ENCODE peak calls at places on chromosomes 5 and 9, in eight cellular contexts. X is HCT116, L is fibroblast of lung, W is MCF 10A, P is PC-3, F is epithelial cell of esophagus, R is AG09319, M is nephron progenitor cell. T is an unnamed sample.

GRCh38 chr5:169910393-169910792 is 69.9 kb downstream of the INSYN2B start:
- DNase-seq in X (no peak), L (no peak), W (no peak), P (peak), F (no peak), R (no peak), M (no peak), T (no peak)

GRCh38 chr5:177023247-177023703 is 779 bp downstream of the ZNF346 start:
- DNase-seq in X (no peak), L (no peak), W (no peak), P (peak), F (peak), R (no peak), M (no peak), T (peak)

GRCh38 chr9:134059188-134059641 is 8.6 kb downstream of the BRD3 start:
- DNase-seq in X (no peak), L (no peak), W (no peak), P (no peak), F (no peak), R (no peak), M (no peak), T (no peak)

GRCh38 chr5:156328176-156328575 is 1.2 kb downstream of the SGCD start:
- DNase-seq in X (no peak), L (peak), W (no peak), P (no peak), F (no peak), R (no peak), M (no peak), T (no peak)

GRCh38 chr9:128723352-128723865 is 518 bp downstream of the ZDHHC12 start:
- DNase-seq in X (no peak), L (no peak), W (no peak), P (no peak), F (no peak), R (no peak), M (no peak), T (no peak)

GRCh38 chr9:38079410-38080105 is 10.5 kb upstream of the SHB start:
- DNase-seq in X (no peak), L (peak), W (peak), P (no peak), F (no peak), R (no peak), M (no peak), T (no peak)

GRCh38 chr5:64612349-64612961 is 77.8 kb upstream of the SHISAL2B start:
- DNase-seq in X (peak), L (peak), W (peak), P (peak), F (peak), R (no peak), M (peak), T (peak)

GRCh38 chr5:132268698-132269551 is 11.4 kb downstream of the PDLIM4 start:
- DNase-seq in X (no peak), L (peak), W (no peak), P (no peak), F (no peak), R (peak), M (peak), T (no peak)

GRCh38 chr5:126178521-126178920 is 244.7 kb upstream of the GRAMD2B start:
- DNase-seq in X (no peak), L (peak), W (no peak), P (no peak), F (no peak), R (peak), M (no peak), T (no peak)

GRCh38 chr5:180825768-180826525 is 23.3 kb upstream of the MGAT1 start:
- DNase-seq in X (no peak), L (peak), W (peak), P (peak), F (peak), R (no peak), M (no peak), T (peak)

GRCh38 chr5:163564321-163564924 is 59.0 kb downstream of the MAT2B start:
- DNase-seq in X (peak), L (peak), W (peak), P (peak), F (peak), R (no peak), M (peak), T (peak)

GRCh38 chr9:123724211-123724831 is 205.6 kb downstream of the DENND1A start:
- DNase-seq in X (no peak), L (peak), W (peak), P (no peak), F (peak), R (no peak), M (no peak), T (no peak)

GRCh38 chr5:139092741-139093140 is 105.4 kb downstream of the SIL1 start:
- DNase-seq in X (no peak), L (no peak), W (no peak), P (no peak), F (no peak), R (no peak), M (no peak), T (no peak)

GRCh38 chr5:74378464-74378863 is 262.1 kb downstream of the ENC1 start:
- DNase-seq in X (no peak), L (no peak), W (peak), P (no peak), F (peak), R (no peak), M (no peak), T (no peak)

GRCh38 chr9:84154320-84154719 is 173.7 kb downstream of the RMI1 start:
- DNase-seq in X (no peak), L (peak), W (peak), P (no peak), F (peak), R (no peak), M (no peak), T (no peak)

GRCh38 chr9:79902937-79903600 is 331.3 kb downstream of the TLE4 start:
- DNase-seq in X (no peak), L (no peak), W (no peak), P (no peak), F (no peak), R (no peak), M (no peak), T (no peak)

GRCh38 chr5:45038366-45038987 is 229.7 kb downstream of the MRPS30 start:
- DNase-seq in X (peak), L (peak), W (peak), P (peak), F (peak), R (no peak), M (peak), T (peak)

GRCh38 chr5:34570721-34571379 is 85.3 kb upstream of the RAI14 start:
- DNase-seq in X (no peak), L (peak), W (peak), P (no peak), F (peak), R (peak), M (no peak), T (no peak)

GRCh38 chr9:27150758-27151431 is 41.9 kb downstream of the TEK start:
- DNase-seq in X (no peak), L (peak), W (peak), P (no peak), F (no peak), R (no peak), M (no peak), T (no peak)

GRCh38 chr5:79938468-79938867 is 52.6 kb downstream of the MTX3 start:
- DNase-seq in X (no peak), L (no peak), W (peak), P (no peak), F (peak), R (no peak), M (no peak), T (no peak)

GRCh38 chr5:174309131-174309845 is 263.8 kb downstream of the NSG2 start:
- DNase-seq in X (no peak), L (no peak), W (no peak), P (no peak), F (no peak), R (no peak), M (no peak), T (no peak)

GRCh38 chr9:30622551-30622950 is 1761.9 kb upstream of the ACO1 start:
- DNase-seq in X (no peak), L (no peak), W (peak), P (peak), F (no peak), R (no peak), M (no peak), T (no peak)

GRCh38 chr9:126781186-126781585 is 23.7 kb upstream of the ZBTB43 start:
- DNase-seq in X (no peak), L (no peak), W (no peak), P (no peak), F (no peak), R (no peak), M (no peak), T (no peak)

GRCh38 chr9:99447951-99448350 is 225.9 kb downstream of the SEC61B start:
- DNase-seq in X (no peak), L (no peak), W (no peak), P (no peak), F (no peak), R (no peak), M (no peak), T (no peak)

GRCh38 chr5:78886650-78887230 is 98.4 kb downstream of the ARSB start:
- DNase-seq in X (no peak), L (peak), W (peak), P (peak), F (peak), R (no peak), M (no peak), T (no peak)

GRCh38 chr5:6632324-6632930 is 417 bp downstream of the NSUN2 start:
- DNase-seq in X (no peak), L (peak), W (peak), P (peak), F (peak), R (no peak), M (no peak), T (no peak)
- TF ChIP-seq CTCF in X (no peak), L (no peak), W (no peak), P (peak), F (peak), R (peak), M (no peak), T (no peak)

GRCh38 chr9:4738866-4739586 is 2.0 kb downstream of the AK3 start:
- DNase-seq in X (no peak), L (no peak), W (no peak), P (no peak), F (no peak), R (no peak), M (no peak), T (no peak)

GRCh38 chr9:4740373-4740622 is 704 bp downstream of the AK3 start:
- DNase-seq in X (no peak), L (peak), W (no peak), P (peak), F (no peak), R (no peak), M (no peak), T (no peak)

GRCh38 chr9:4741365-4742031 is 496 bp upstream of the AK3 start:
- DNase-seq in X (no peak), L (peak), W (peak), P (peak), F (peak), R (no peak), M (no peak), T (no peak)

GRCh38 chr9:4740623-4741364 is at the start of gene AK3:
- DNase-seq in X (peak), L (peak), W (peak), P (peak), F (peak), R (peak), M (peak), T (peak)

DNA sequence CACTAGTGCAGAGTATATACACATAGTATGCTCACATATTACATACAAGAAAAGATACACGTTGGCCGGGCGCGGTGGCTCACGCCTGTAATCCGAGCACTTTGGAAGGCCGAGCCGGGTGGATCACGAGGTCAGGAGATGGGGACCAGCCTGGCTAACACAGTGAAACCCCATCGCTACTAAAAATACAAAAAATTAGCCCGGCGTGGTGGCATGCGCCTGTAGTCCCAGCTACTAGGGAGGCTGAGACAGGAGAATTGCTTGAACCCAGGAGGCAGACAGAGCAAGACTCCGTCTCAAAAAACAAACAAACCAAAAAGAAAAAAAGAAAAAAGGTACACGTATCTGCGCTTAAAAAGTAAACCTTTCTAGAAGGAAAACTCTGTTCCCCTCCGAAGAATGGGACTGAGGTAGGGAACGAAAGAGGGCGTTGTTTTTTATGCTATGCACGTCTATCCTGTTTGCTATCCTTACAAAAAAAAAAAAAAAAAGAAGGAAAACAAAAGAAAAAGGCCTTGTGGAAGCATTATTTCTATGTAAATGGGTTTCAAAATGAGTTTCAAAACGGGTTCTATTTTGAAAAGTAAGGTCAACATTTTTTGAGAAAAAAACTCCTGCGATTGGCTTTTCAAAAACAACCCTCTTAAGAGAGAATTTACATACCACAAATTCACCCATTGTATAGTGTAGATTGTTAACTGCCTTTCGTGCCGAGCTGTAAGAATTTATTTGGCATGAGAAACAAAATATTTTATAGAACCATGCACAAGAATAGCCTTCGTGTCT is 1.2 kb downstream of the AK3 start:
- DNase-seq in X (no peak), L (peak), W (no peak), P (peak), F (peak), R (no peak), M (no peak), T (no peak)
- TF ChIP-seq CTCF in X (no peak), L (no peak), W (no peak), P (peak), F (no peak), R (no peak), M (no peak), T (no peak)

GRCh38 chr5:113003763-113004162 is 27.2 kb downstream of the DCP2 start:
- DNase-seq in X (no peak), L (no peak), W (no peak), P (no peak), F (no peak), R (no peak), M (no peak), T (no peak)
- TF ChIP-seq CTCF in X (no peak), L (no peak), W (no peak), P (no peak), F (no peak), R (no peak), M (no peak), T (no peak)

GRCh38 chr9:105694848-105695581 is 674 bp downstream of the TMEM38B start:
- DNase-seq in X (no peak), L (peak), W (peak), P (peak), F (peak), R (no peak), M (peak), T (peak)
- TF ChIP-seq CTCF in X (no peak), L (no peak), W (no peak), P (no peak), F (no peak), R (no peak), M (no peak), T (no peak)

T was measured in Calu3.